ENCODE peak calls at places on chromosomes 13 and 19, in four cellular contexts. H is naive B cell, G is HuH-7, O is breast epithelium. R is an unnamed sample.

GRCh38 chr13:35448465-35448864 is 28.0 kb downstream of the MAB21L1 start:
- DNase-seq in H (no peak), G (no peak), O (no peak), R (no peak)

GRCh38 chr19:7540761-7541480 is 5.4 kb downstream of the PNPLA6 start:
- DNase-seq in H (no peak), G (no peak), O (no peak), R (no peak)

GRCh38 chr19:51821921-51822716 is 27.2 kb downstream of the FPR3 start:
- DNase-seq in H (no peak), G (no peak), O (no peak), R (no peak)

GRCh38 chr19:19160489-19161035 is 9.5 kb downstream of the MEF2B start:
- DNase-seq in H (peak; percentile 78), G (no peak), O (no peak), R (no peak)

GRCh38 chr19:30696514-30696913 is 324.3 kb downstream of the ZNF536 start:
- DNase-seq in H (no peak), G (peak; percentile 84), O (no peak), R (no peak)

GRCh38 chr19:27774827-27775226 is 1438.1 kb downstream of the UQCRFS1 start:
- DNase-seq in H (peak; percentile 19), G (peak; percentile 24), O (no peak), R (no peak)

GRCh38 chr13:110559429-110559943 is 2.0 kb downstream of the RAB20 start:
- DNase-seq in H (no peak), G (no peak), O (peak; percentile 79), R (no peak)

GRCh38 chr13:49807681-49808080 is 15.2 kb upstream of the KPNA3 start:
- DNase-seq in H (no peak), G (no peak), O (no peak), R (no peak)

GRCh38 chr19:5621945-5622464 is 571 bp downstream of the SAFB2 start:
- DNase-seq in H (no peak), G (no peak), O (no peak), R (no peak)

GRCh38 chr13:35855531-35856019 is 275.6 kb downstream of the DCLK1 start:
- DNase-seq in H (no peak), G (no peak), O (no peak), R (peak; percentile 88)

GRCh38 chr13:32829676-32830091 is 186.5 kb upstream of the KL start:
- DNase-seq in H (no peak), G (no peak), O (no peak), R (peak; percentile 86)

GRCh38 chr19:50980203-50980602 is 3.5 kb downstream of the KLK7 start:
- DNase-seq in H (no peak), G (no peak), O (no peak), R (no peak)

GRCh38 chr13:110714798-110715394 is 1.4 kb downstream of the ING1 start:
- DNase-seq in H (no peak), G (no peak), O (peak; percentile 61), R (no peak)

GRCh38 chr13:42832341-42833153 is 51.2 kb downstream of the FAM216B start:
- DNase-seq in H (no peak), G (no peak), O (no peak), R (no peak)

GRCh38 chr19:10189631-10190425 is 4.9 kb downstream of the DNMT1 start:
- DNase-seq in H (no peak), G (no peak), O (no peak), R (no peak)

GRCh38 chr13:59270327-59270726 is 893.4 kb downstream of the DIAPH3 start:
- DNase-seq in H (no peak), G (no peak), O (no peak), R (no peak)

GRCh38 chr13:32902898-32903297 is 113.3 kb upstream of the KL start:
- DNase-seq in H (no peak), G (no peak), O (no peak), R (no peak)

GRCh38 chr19:3362217-3362907 is 4.0 kb upstream of the NFIC start:
- DNase-seq in H (no peak), G (no peak), O (no peak), R (no peak)

GRCh38 chr19:46351241-46352041 is 4.6 kb downstream of the PPP5C start:
- DNase-seq in H (no peak), G (no peak), O (no peak), R (no peak)

GRCh38 chr13:27522847-27523246 is 72.5 kb upstream of the MTIF3 start:
- DNase-seq in H (peak; percentile 8), G (no peak), O (no peak), R (peak; percentile 88)

GRCh38 chr13:111281751-111282311 is 38.6 kb upstream of the TEX29 start:
- DNase-seq in H (no peak), G (no peak), O (no peak), R (peak; percentile 89)

GRCh38 chr13:26614721-26615120 is 57.2 kb downstream of the WASF3 start:
- DNase-seq in H (no peak), G (no peak), O (no peak), R (no peak)

GRCh38 chr19:51593969-51594773 is 23.1 kb downstream of the ZNF175 start:
- DNase-seq in H (peak; percentile 92), G (peak; percentile 80), O (peak; percentile 96), R (peak; percentile 99)

GRCh38 chr13:50798923-50799322 is 44.6 kb downstream of the DLEU7 start:
- DNase-seq in H (no peak), G (no peak), O (no peak), R (no peak)

GRCh38 chr19:46366620-46367277 is 19.9 kb downstream of the PPP5C start:
- DNase-seq in H (no peak), G (no peak), O (no peak), R (no peak)

GRCh38 chr13:110806636-110807035 is 93.1 kb downstream of the ING1 start:
- DNase-seq in H (no peak), G (no peak), O (no peak), R (no peak)

GRCh38 chr13:71517004-71517403 is 350.0 kb downstream of the DACH1 start:
- DNase-seq in H (no peak), G (no peak), O (no peak), R (no peak)

GRCh38 chr13:113117956-113118327 is 4.7 kb upstream of the F10 start:
- DNase-seq in H (no peak), G (no peak), O (peak; percentile 49), R (no peak)

GRCh38 chr19:54517483-54517882 is 14.9 kb downstream of the LAIR2 start:
- DNase-seq in H (peak; percentile 33), G (peak; percentile 54), O (peak; percentile 63), R (no peak)

GRCh38 chr13:73268306-73268705 is 209.5 kb downstream of the KLF5 start:
- DNase-seq in H (no peak), G (no peak), O (no peak), R (no peak)

GRCh38 chr13:83295684-83296083 is 586.6 kb downstream of the SLITRK1 start:
- DNase-seq in H (no peak), G (no peak), O (no peak), R (no peak)

GRCh38 chr19:4053423-4054324 is 13.0 kb downstream of the ZBTB7A start:
- DNase-seq in H (no peak), G (no peak), O (no peak), R (no peak)

GRCh38 chr13:35367586-35367985 is 108.9 kb downstream of the MAB21L1 start:
- DNase-seq in H (no peak), G (no peak), O (no peak), R (no peak)

GRCh38 chr19:1009043-1009975 is 9.1 kb downstream of the GRIN3B start:
- DNase-seq in H (no peak), G (no peak), O (no peak), R (no peak)

GRCh38 chr19:43564800-43565199 is 10.5 kb downstream of the XRCC1 start:
- DNase-seq in H (no peak), G (no peak), O (no peak), R (no peak)

GRCh38 chr19:4662812-4663211 is 7.3 kb downstream of the MYDGF start:
- DNase-seq in H (no peak), G (no peak), O (no peak), R (no peak)

GRCh38 chr19:33186835-33187540 is 7.1 kb upstream of the LRP3 start:
- DNase-seq in H (no peak), G (no peak), O (no peak), R (no peak)

R was measured in esophagus muscularis mucosa.